ENCODE peak calls at places on chromosome 16, in eight cellular contexts. H, P, R, V, G, Q, C and Y are unnamed samples.

GRCh38 chr16:81578015-81578554 is 133.5 kb downstream of the CMIP start:
- DNase-seq in V (no peak), H (no peak), C (no peak), P (no peak), Q (no peak), G (no peak), R (no peak), Y (no peak)

GRCh38 chr16:22098538-22099255 is 6.4 kb downstream of the VWA3A start:
- DNase-seq in Q (peak), P (no peak), R (peak), C (no peak), V (no peak), H (peak), G (no peak), Y (no peak)

GRCh38 chr16:2016407-2016922 is 3.1 kb upstream of the NPW start:
- DNase-seq in P (no peak), G (no peak), Q (no peak), H (no peak), C (no peak), R (peak), V (no peak), Y (no peak)

GRCh38 chr16:450800-451512 is 25.5 kb downstream of the RAB11FIP3 start:
- DNase-seq in H (no peak), G (no peak), R (no peak), P (no peak), V (no peak), C (no peak), Q (peak), Y (no peak)

GRCh38 chr16:69476920-69477418 is 52.5 kb downstream of the CYB5B start:
- DNase-seq in H (no peak), P (no peak), Q (peak), R (no peak), G (no peak), V (no peak), C (no peak), Y (peak)

GRCh38 chr16:71854369-71854948 is 8.7 kb downstream of the ATXN1L start:
- DNase-seq in P (no peak), R (no peak), V (no peak), Q (no peak), C (no peak), H (no peak), G (no peak), Y (no peak)

GRCh38 chr16:50517450-50518252 is 30.5 kb upstream of the NKD1 start:
- DNase-seq in Q (no peak), R (no peak), V (no peak), C (no peak), G (no peak), H (no peak), P (no peak), Y (peak)

GRCh38 chr16:58651965-58652348 is 22.3 kb upstream of the CNOT1 start:
- DNase-seq in C (no peak), H (no peak), R (no peak), G (no peak), P (no peak), Q (no peak), V (no peak), Y (no peak)

GRCh38 chr16:22849517-22849916 is 35.6 kb downstream of the HS3ST2 start:
- DNase-seq in P (no peak), Q (no peak), C (no peak), R (no peak), G (no peak), H (no peak), V (no peak), Y (peak)

GRCh38 chr16:53417011-53417410 is 17.3 kb upstream of the RBL2 start:
- DNase-seq in V (no peak), R (peak), H (no peak), C (no peak), P (no peak), Q (peak), G (no peak), Y (no peak)

GRCh38 chr16:73565263-73565662 is 517.3 kb upstream of the ZFHX3 start:
- DNase-seq in P (no peak), R (peak), V (no peak), C (no peak), Q (no peak), H (no peak), G (no peak), Y (no peak)

GRCh38 chr16:57986196-57986595 is 14.3 kb downstream of the ZNF319 start:
- DNase-seq in Q (no peak), P (no peak), R (no peak), G (no peak), H (no peak), C (no peak), V (no peak), Y (no peak)

GRCh38 chr16:46736695-46737094 is 11.4 kb downstream of the MYLK3 start:
- DNase-seq in Q (peak), P (no peak), C (no peak), H (no peak), R (no peak), G (no peak), V (no peak), Y (no peak)

GRCh38 chr16:22126037-22126558 is 33.8 kb downstream of the VWA3A start:
- DNase-seq in Q (peak), V (no peak), H (no peak), P (no peak), R (no peak), G (no peak), C (no peak), Y (no peak)

GRCh38 chr16:57091990-57092785 is at the start of gene CPNE2:
- DNase-seq in Q (peak), P (peak), R (peak), H (peak), V (peak), C (no peak), G (peak), Y (peak)

GRCh38 chr16:67987460-67988160 is 7.3 kb upstream of the DPEP3 start:
- DNase-seq in V (no peak), R (no peak), P (no peak), C (no peak), G (peak), Q (peak), H (peak), Y (no peak)

GRCh38 chr16:2008631-2009301 is 855 bp downstream of the ZNF598 start:
- DNase-seq in V (no peak), Q (peak), R (peak), C (no peak), G (peak), H (peak), P (peak), Y (no peak)

GRCh38 chr16:27928542-27928941 is 135.0 kb downstream of the GSG1L start:
- DNase-seq in R (no peak), V (no peak), P (no peak), Q (no peak), H (no peak), G (no peak), C (no peak), Y (no peak)

GRCh38 chr16:57166951-57167350 is 18.9 kb downstream of the PSME3IP1 start:
- DNase-seq in V (peak), R (no peak), G (no peak), H (peak), C (no peak), P (no peak), Q (peak), Y (no peak)

GRCh38 chr16:4327782-4328579 is 12.1 kb downstream of the GLIS2 start:
- DNase-seq in R (peak), Q (peak), V (peak), P (peak), G (peak), H (peak), C (no peak), Y (no peak)

GRCh38 chr16:5054876-5055865 is 10.6 kb downstream of the C16orf89 start:
- DNase-seq in V (no peak), Q (no peak), C (no peak), H (no peak), R (no peak), G (no peak), P (no peak), Y (no peak)

GRCh38 chr16:58421029-58421428 is 28.8 kb downstream of the GINS3 start:
- DNase-seq in G (no peak), R (no peak), C (no peak), H (no peak), Q (no peak), P (no peak), V (no peak), Y (no peak)

GRCh38 chr16:29900888-29901606 is 759 bp downstream of the ASPHD1 start:
- DNase-seq in Q (no peak), P (no peak), H (no peak), G (no peak), R (no peak), V (no peak), C (no peak), Y (no peak)

GRCh38 chr16:72664122-72664479 is 383.8 kb downstream of the ZFHX3 start:
- DNase-seq in V (no peak), P (no peak), Q (no peak), G (no peak), H (no peak), R (no peak), C (no peak), Y (no peak)

GRCh38 chr16:66712512-66712911 is 16.0 kb upstream of the CMTM4 start:
- DNase-seq in G (no peak), V (no peak), C (no peak), R (no peak), Q (no peak), H (no peak), P (no peak), Y (no peak)

GRCh38 chr16:50265260-50265659 is 1.1 kb upstream of the ADCY7 start:
- DNase-seq in G (no peak), R (peak), C (no peak), P (peak), V (no peak), Q (no peak), H (no peak), Y (no peak)

GRCh38 chr16:15970202-15970601 is 20.8 kb downstream of the ABCC1 start:
- DNase-seq in R (peak), P (no peak), Q (no peak), C (no peak), G (no peak), H (no peak), V (no peak), Y (no peak)

GRCh38 chr16:12420661-12421209 is 383.0 kb downstream of the CPPED1 start:
- DNase-seq in H (no peak), Q (no peak), C (no peak), P (no peak), G (no peak), R (no peak), V (no peak), Y (no peak)

GRCh38 chr16:12425134-12425941 is 378.3 kb downstream of the CPPED1 start:
- DNase-seq in P (no peak), C (no peak), R (no peak), V (no peak), H (no peak), G (no peak), Q (no peak), Y (no peak)

GRCh38 chr16:12421688-12422087 is 382.0 kb downstream of the CPPED1 start:
- DNase-seq in V (no peak), G (no peak), R (no peak), C (no peak), Q (no peak), H (no peak), P (no peak), Y (no peak)

GRCh38 chr16:12423151-12423550 is 380.5 kb downstream of the CPPED1 start:
- DNase-seq in P (no peak), G (no peak), V (no peak), R (no peak), Q (no peak), C (no peak), H (no peak), Y (no peak)

DNA sequence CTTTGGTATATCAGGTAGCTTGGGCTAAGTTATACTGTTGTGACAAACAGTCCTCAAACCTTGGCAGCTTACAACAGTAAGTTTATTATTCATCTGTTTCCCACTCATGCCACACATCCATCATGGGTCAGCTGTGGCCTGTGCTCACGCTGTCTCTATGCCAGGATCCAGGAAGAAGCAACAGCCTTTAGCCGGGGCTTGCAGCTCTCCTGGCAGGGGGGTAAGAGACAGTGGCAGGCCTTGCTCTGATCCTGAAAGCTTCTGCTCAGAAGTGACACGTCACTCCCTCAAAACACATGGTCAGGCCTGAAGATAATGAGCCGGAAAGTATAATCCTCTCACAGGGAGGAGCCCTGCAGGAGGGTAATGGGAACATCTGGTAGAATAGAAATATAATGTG is 377.6 kb downstream of the CPPED1 start:
- DNase-seq in C (no peak), G (no peak), V (no peak), H (peak), R (no peak), Q (peak), P (no peak), Y (no peak)
- TF ChIP-seq CTCF in C (no peak), G (no peak), V (no peak), H (no peak), R (no peak), Q (no peak), P (no peak), Y (no peak)

GRCh38 chr16:87708181-87708580 is 57.6 kb downstream of the KLHDC4 start:
- DNase-seq in H (no peak), P (no peak), R (no peak), V (no peak), C (no peak), G (no peak), Q (no peak), Y (no peak)

GRCh38 chr16:87705780-87706277 is 60.0 kb downstream of the KLHDC4 start:
- DNase-seq in H (peak), C (no peak), V (peak), R (no peak), Q (no peak), G (no peak), P (no peak), Y (no peak)

GRCh38 chr16:87706278-87707000 is 59.3 kb downstream of the KLHDC4 start:
- DNase-seq in V (no peak), P (no peak), R (no peak), H (peak), Q (no peak), G (no peak), C (no peak), Y (no peak)

GRCh38 chr16:87707714-87708113 is 58.1 kb downstream of the KLHDC4 start:
- DNase-seq in V (no peak), C (no peak), Q (no peak), R (no peak), H (no peak), G (no peak), P (no peak), Y (no peak)

GRCh38 chr16:87707097-87707496 is 58.7 kb downstream of the KLHDC4 start:
- DNase-seq in H (no peak), P (no peak), R (no peak), Q (no peak), C (no peak), V (no peak), G (no peak), Y (no peak)
- TF ChIP-seq CTCF in H (no peak), P (no peak), R (no peak), Q (no peak), C (no peak), V (no peak), G (no peak), Y (no peak)

GRCh38 chr16:84141143-84141670 is 3.8 kb downstream of the HSDL1 start:
- DNase-seq in V (no peak), H (no peak), R (peak), C (no peak), G (peak), P (no peak), Q (no peak), Y (no peak)

GRCh38 chr16:84143784-84144199 is 1.2 kb downstream of the HSDL1 start:
- DNase-seq in G (no peak), C (no peak), R (peak), P (no peak), H (no peak), V (no peak), Q (peak), Y (no peak)

GRCh38 chr16:84143081-84143480 is 1.9 kb downstream of the HSDL1 start:
- DNase-seq in R (no peak), H (no peak), V (no peak), C (no peak), Q (no peak), G (no peak), P (no peak), Y (no peak)

GRCh38 chr16:84144301-84144858 is 597 bp downstream of the HSDL1 start:
- DNase-seq in P (peak), H (peak), G (no peak), C (no peak), V (peak), R (peak), Q (peak), Y (no peak)

GRCh38 chr16:84144859-84145639 is at the start of the genes DNAAF1 and HSDL1:
- DNase-seq in G (peak), H (peak), R (peak), V (peak), P (peak), Q (peak), C (peak), Y (peak)
- TF ChIP-seq CTCF in G (no peak), H (no peak), R (no peak), V (no peak), P (no peak), Q (no peak), C (no peak), Y (no peak)

GRCh38 chr16:14501331-14502255 is 128.5 kb downstream of the PARN start:
- DNase-seq in G (peak), R (peak), Q (peak), H (peak), P (peak), C (no peak), V (peak), Y (peak)
- TF ChIP-seq CTCF in G (no peak), R (no peak), Q (no peak), H (no peak), P (no peak), C (no peak), V (no peak), Y (no peak)